ENCODE peak calls at places on chromosomes 6 and 20, in seven cellular contexts. I, U, O, F, M, D and H are unnamed samples.

GRCh38 chr6:142378138-142378875 is 76.5 kb downstream of the ADGRG6 start:
- DNase-seq in I (peak; percentile 99), U (no peak), O (no peak), F (no peak), M (no peak), D (peak; percentile 84), H (no peak)

GRCh38 chr6:155604991-155605390 is 149.4 kb upstream of the NOX3 start:
- DNase-seq in I (peak; percentile 46), U (no peak), O (no peak), F (no peak), M (no peak), D (peak; percentile 76), H (no peak)

GRCh38 chr20:59783020-59784010 is 150.1 kb downstream of the SYCP2 start:
- DNase-seq in I (peak; percentile 9), U (peak; percentile 87), O (peak; percentile 65), F (peak; percentile 85), M (peak; percentile 60), D (peak; percentile 42), H (peak; percentile 84)

GRCh38 chr20:31560900-31561598 is 44.0 kb upstream of the ID1 start:
- DNase-seq in I (peak; percentile 97), U (no peak), O (peak; percentile 93), F (no peak), M (peak; percentile 47), D (peak; percentile 95), H (no peak)

GRCh38 chr6:100001915-100002388 is 7.9 kb upstream of the MCHR2 start:
- DNase-seq in I (peak; percentile 68), U (peak; percentile 48), O (peak; percentile 10), F (peak; percentile 41), M (peak; percentile 45), D (peak; percentile 57), H (no peak)

GRCh38 chr6:71035871-71036270 is 79.0 kb upstream of the B3GAT2 start:
- DNase-seq in I (peak; percentile 2), U (no peak), O (no peak), F (no peak), M (no peak), D (no peak), H (no peak)

GRCh38 chr6:10429638-10430427 is 15.0 kb upstream of the TFAP2A start:
- DNase-seq in I (peak; percentile 78), U (no peak), O (no peak), F (no peak), M (no peak), D (peak; percentile 42), H (peak; percentile 40)

GRCh38 chr6:43013020-43013842 is 515 bp downstream of the MEA1 start:
- DNase-seq in I (peak; percentile 34), U (no peak), O (no peak), F (no peak), M (no peak), D (no peak), H (no peak)

GRCh38 chr6:26021350-26022165 is 59.0 kb downstream of the TRIM38 start:
- DNase-seq in I (peak; percentile 93), U (peak; percentile 93), O (peak; percentile 87), F (peak; percentile 96), M (peak; percentile 93), D (peak; percentile 90), H (peak; percentile 95)

GRCh38 chr20:17493173-17493572 is 38.0 kb downstream of the BFSP1 start:
- DNase-seq in I (no peak), U (no peak), O (no peak), F (peak; percentile 13), M (no peak), D (no peak), H (peak; percentile 27)

GRCh38 chr20:14829897-14830296 is 492.5 kb upstream of the FLRT3 start:
- DNase-seq in I (no peak), U (no peak), O (no peak), F (no peak), M (no peak), D (no peak), H (no peak)

GRCh38 chr6:7106215-7106751 is 1.5 kb upstream of the RREB1 start:
- DNase-seq in I (no peak), U (no peak), O (no peak), F (no peak), M (no peak), D (peak; percentile 12), H (no peak)

GRCh38 chr20:33914871-33915270 is 78.8 kb upstream of the RALY start:
- DNase-seq in I (peak; percentile 45), U (no peak), O (peak; percentile 27), F (no peak), M (no peak), D (peak; percentile 88), H (no peak)

GRCh38 chr20:33917813-33918525 is 75.7 kb upstream of the RALY start:
- DNase-seq in I (peak; percentile 67), U (no peak), O (no peak), F (no peak), M (no peak), D (no peak), H (no peak)

GRCh38 chr20:33919653-33920052 is 74.1 kb upstream of the RALY start:
- DNase-seq in I (no peak), U (no peak), O (no peak), F (no peak), M (no peak), D (no peak), H (no peak)

GRCh38 chr20:33918662-33919061 is 75.0 kb upstream of the RALY start:
- DNase-seq in I (no peak), U (no peak), O (no peak), F (no peak), M (no peak), D (no peak), H (no peak)

GRCh38 chr20:33915726-33916331 is 77.9 kb upstream of the RALY start:
- DNase-seq in I (no peak), U (peak; percentile 74), O (peak; percentile 84), F (peak; percentile 59), M (peak; percentile 52), D (no peak), H (no peak)
- TF ChIP-seq CTCF in I (peak; percentile 37), U (peak; percentile 80), O (peak; percentile 61), F (peak; percentile 95), M (no peak), D (peak; percentile 71), H (peak; percentile 48)

GRCh38 chr20:38115205-38115604 is 49.9 kb downstream of the TGM2 start:
- DNase-seq in I (no peak), U (no peak), O (no peak), F (no peak), M (no peak), D (no peak), H (no peak)
- TF ChIP-seq CTCF in I (no peak), U (no peak), O (peak; percentile 6), F (peak; percentile 22), M (no peak), D (peak; percentile 37), H (peak; percentile 31)

GRCh38 chr6:24643925-24644324 is 2.1 kb downstream of the KIAA0319 start:
- DNase-seq in I (no peak), U (no peak), O (no peak), F (no peak), M (no peak), D (no peak), H (no peak)
- TF ChIP-seq CTCF in I (no peak), U (no peak), O (no peak), F (no peak), M (no peak), D (no peak), H (no peak)

GRCh38 chr6:150600302-150601017 is 775 bp downstream of the PLEKHG1 start:
- DNase-seq in I (peak; percentile 75), U (peak; percentile 79), O (peak; percentile 79), F (peak; percentile 83), M (peak; percentile 73), D (peak; percentile 56), H (no peak)
- TF ChIP-seq CTCF in I (peak; percentile 64), U (peak; percentile 8), O (no peak), F (peak; percentile 64), M (no peak), D (peak; percentile 65), H (peak; percentile 49)

GRCh38 chr6:107612762-107613415 is 123.0 kb downstream of the SOBP start:
- DNase-seq in I (peak; percentile 43), U (no peak), O (no peak), F (no peak), M (peak; percentile 34), D (no peak), H (no peak)

GRCh38 chr6:107614828-107615227 is 124.9 kb downstream of the SOBP start:
- DNase-seq in I (no peak), U (no peak), O (no peak), F (no peak), M (no peak), D (no peak), H (no peak)

GRCh38 chr6:107607109-107607508 is 117.2 kb downstream of the SOBP start:
- DNase-seq in I (peak; percentile 39), U (no peak), O (no peak), F (no peak), M (no peak), D (no peak), H (no peak)

GRCh38 chr6:107613980-107614379 is 124.1 kb downstream of the SOBP start:
- DNase-seq in I (no peak), U (no peak), O (no peak), F (no peak), M (no peak), D (no peak), H (no peak)

GRCh38 chr6:107611060-107611824 is 121.3 kb downstream of the SOBP start:
- DNase-seq in I (no peak), U (no peak), O (no peak), F (no peak), M (no peak), D (peak; percentile 11), H (no peak)
- TF ChIP-seq CTCF in I (no peak), U (no peak), O (no peak), F (peak; percentile 29), M (no peak), D (no peak), H (no peak)

GRCh38 chr20:61516398-61517208 is 264.5 kb downstream of the CDH4 start:
- DNase-seq in I (peak; percentile 28), U (no peak), O (no peak), F (no peak), M (no peak), D (no peak), H (no peak)

GRCh38 chr20:61515922-61516321 is 263.9 kb downstream of the CDH4 start:
- DNase-seq in I (no peak), U (no peak), O (no peak), F (no peak), M (no peak), D (no peak), H (no peak)

GRCh38 chr20:61518424-61518951 is 266.4 kb downstream of the CDH4 start:
- DNase-seq in I (no peak), U (no peak), O (no peak), F (no peak), M (no peak), D (no peak), H (no peak)

GRCh38 chr20:61519488-61519887 is 267.4 kb downstream of the CDH4 start:
- DNase-seq in I (no peak), U (no peak), O (no peak), F (no peak), M (no peak), D (no peak), H (no peak)

GRCh38 chr20:61517419-61517818 is 265.4 kb downstream of the CDH4 start:
- DNase-seq in I (no peak), U (no peak), O (no peak), F (no peak), M (no peak), D (no peak), H (no peak)
- TF ChIP-seq CTCF in I (no peak), U (no peak), O (no peak), F (no peak), M (no peak), D (no peak), H (no peak)

GRCh38 chr6:32060966-32061655 is 22.9 kb downstream of the CYP21A2 start:
- DNase-seq in I (no peak), U (no peak), O (no peak), F (no peak), M (no peak), D (no peak), H (no peak)
- TF ChIP-seq CTCF in I (no peak), U (no peak), O (no peak), F (no peak), M (no peak), D (no peak), H (no peak)